ENCODE peak calls at places on chromosomes 16 and 17, in six cellular contexts. H is mammary epithelial cell; E is fibroblast of lung; R is DMS153; B is stimulated activated CD4-positive, alpha-beta T cell treated with anti-CD3 and anti-CD28 coated beads, Interleukin-1b, Interleukin-23, amount 100 ng/mL, for 1 hour; Z is RPMI8226. A is an unnamed sample.
A peak's percentile ranks its signal among the peaks of the same experiment; 100 is the strongest.

GRCh38 chr17:83109793-83110645 is 30.6 kb downstream of the METRNL start:
- DNase-seq in H (peak; percentile 91), E (peak; percentile 94), R (peak; percentile 14), B (no peak), Z (peak; percentile 89), A (no peak)

GRCh38 chr17:58060596-58061191 is 22.5 kb upstream of the DYNLL2 start:
- DNase-seq in H (no peak), E (no peak), R (no peak), B (no peak), Z (no peak), A (peak; percentile 54)

GRCh38 chr17:64572682-64573154 is 65.9 kb downstream of the CEP95 start:
- DNase-seq in H (no peak), E (peak; percentile 26), R (no peak), B (no peak), Z (no peak), A (no peak)

GRCh38 chr17:75765981-75766380 is 989 bp upstream of the GALK1 start:
- DNase-seq in H (no peak), E (no peak), R (no peak), B (no peak), Z (no peak), A (no peak)

GRCh38 chr16:2535644-2536021 is 2.2 kb upstream of the PDPK1 start:
- DNase-seq in H (no peak), E (peak; percentile 93), R (no peak), B (no peak), Z (no peak), A (no peak)

GRCh38 chr17:46782250-46782953 is 36.1 kb downstream of the WNT3 start:
- DNase-seq in H (peak; percentile 49), E (no peak), R (no peak), B (no peak), Z (peak; percentile 56), A (no peak)

GRCh38 chr16:66880288-66881013 is at the start of gene PDP2:
- DNase-seq in H (peak; percentile 91), E (peak; percentile 95), R (peak; percentile 87), B (peak; percentile 80), Z (peak; percentile 99), A (peak; percentile 93)

GRCh38 chr16:56415849-56416248 is 9.5 kb downstream of the AMFR start:
- DNase-seq in H (no peak), E (no peak), R (no peak), B (no peak), Z (no peak), A (no peak)

GRCh38 chr17:17320911-17321220 is 17.7 kb downstream of the NT5M start:
- DNase-seq in H (no peak), E (no peak), R (no peak), B (no peak), Z (no peak), A (no peak)

GRCh38 chr17:30211371-30211770 is 24.1 kb downstream of the SLC6A4 start:
- DNase-seq in H (no peak), E (no peak), R (no peak), B (no peak), Z (no peak), A (no peak)

GRCh38 chr17:41058741-41059140 is 1.2 kb downstream of the KRTAP2-3 start:
- DNase-seq in H (no peak), E (no peak), R (no peak), B (no peak), Z (no peak), A (no peak)

GRCh38 chr17:82322526-82323453 is 5.4 kb upstream of the CD7 start:
- DNase-seq in H (no peak), E (no peak), R (no peak), B (no peak), Z (no peak), A (no peak)

GRCh38 chr17:58085039-58085715 is 2.0 kb downstream of the DYNLL2 start:
- DNase-seq in H (no peak), E (no peak), R (no peak), B (no peak), Z (no peak), A (no peak)

GRCh38 chr17:71055128-71055527 is 885.8 kb downstream of the KCNJ2 start:
- DNase-seq in H (peak; percentile 44), E (peak; percentile 66), R (no peak), B (no peak), Z (no peak), A (no peak)

GRCh38 chr16:21028728-21029127 is 121.9 kb downstream of the DNAH3 start:
- DNase-seq in H (no peak), E (no peak), R (no peak), B (no peak), Z (no peak), A (no peak)

GRCh38 chr17:2174471-2175293 is 119.8 kb downstream of the HIC1 start:
- DNase-seq in H (no peak), E (peak; percentile 100), R (no peak), B (no peak), Z (no peak), A (no peak)

GRCh38 chr17:82061047-82061925 is 4.3 kb downstream of the DUS1L start:
- DNase-seq in H (no peak), E (no peak), R (no peak), B (no peak), Z (no peak), A (no peak)

GRCh38 chr16:82628741-82629140 is 2.0 kb downstream of the CDH13 start:
- DNase-seq in H (no peak), E (no peak), R (no peak), B (no peak), Z (no peak), A (no peak)

GRCh38 chr16:84080813-84081212 is 35.9 kb downstream of the MBTPS1 start:
- DNase-seq in H (no peak), E (no peak), R (no peak), B (no peak), Z (no peak), A (no peak)

GRCh38 chr16:75251280-75252048 is at the start of gene BCAR1:
- DNase-seq in H (peak; percentile 81), E (peak; percentile 92), R (peak; percentile 73), B (no peak), Z (peak; percentile 50), A (peak; percentile 32)

GRCh38 chr16:57462978-57463362 is 491 bp downstream of the POLR2C start:
- DNase-seq in H (no peak), E (no peak), R (no peak), B (no peak), Z (no peak), A (no peak)

GRCh38 chr17:76492250-76492988 is 8.8 kb downstream of the RHBDF2 start:
- DNase-seq in H (no peak), E (no peak), R (no peak), B (no peak), Z (peak; percentile 89), A (no peak)

GRCh38 chr16:57539072-57539796 is 2.9 kb upstream of the CCDC102A start:
- DNase-seq in H (no peak), E (no peak), R (no peak), B (no peak), Z (peak; percentile 52), A (no peak)

GRCh38 chr16:2148714-2149629 is 547 bp downstream of the RAB26 start:
- DNase-seq in H (peak; percentile 48), E (no peak), R (no peak), B (no peak), Z (peak; percentile 73), A (no peak)

GRCh38 chr16:80198265-80198994 is 342.4 kb upstream of the DYNLRB2 start:
- DNase-seq in H (no peak), E (peak; percentile 24), R (peak; percentile 99), B (no peak), Z (no peak), A (no peak)

GRCh38 chr17:61414141-61414935 is 14.7 kb downstream of the TBX2 start:
- DNase-seq in H (no peak), E (peak; percentile 72), R (no peak), B (no peak), Z (no peak), A (no peak)

GRCh38 chr16:86387461-86388440 is 122.6 kb upstream of the FOXF1 start:
- DNase-seq in H (peak; percentile 83), E (peak; percentile 98), R (no peak), B (no peak), Z (no peak), A (no peak)

GRCh38 chr17:76893623-76894358 is 25.6 kb downstream of the MGAT5B start:
- DNase-seq in H (no peak), E (no peak), R (no peak), B (no peak), Z (no peak), A (no peak)

GRCh38 chr16:66520406-66521194 is 29.3 kb downstream of the TK2 start:
- DNase-seq in H (no peak), E (no peak), R (no peak), B (no peak), Z (peak; percentile 72), A (no peak)

GRCh38 chr17:74757502-74757901 is 9.1 kb downstream of the NHERF1 start:
- DNase-seq in H (no peak), E (no peak), R (peak; percentile 23), B (no peak), Z (no peak), A (no peak)

GRCh38 chr17:59558953-59559352 is 6.5 kb upstream of the DHX40 start:
- DNase-seq in H (no peak), E (peak; percentile 45), R (no peak), B (no peak), Z (no peak), A (no peak)

GRCh38 chr17:75996665-75997590 is 3.7 kb upstream of the CDK3 start:
- DNase-seq in H (peak; percentile 97), E (peak; percentile 23), R (no peak), B (no peak), Z (no peak), A (no peak)

GRCh38 chr17:70006159-70006558 is 68.9 kb upstream of the KCNJ16 start:
- DNase-seq in H (no peak), E (peak; percentile 12), R (no peak), B (no peak), Z (no peak), A (no peak)

GRCh38 chr17:19716108-19717030 is at the start of gene SLC47A2:
- DNase-seq in H (no peak), E (no peak), R (no peak), B (no peak), Z (no peak), A (no peak)

GRCh38 chr17:73003487-73003886 is 89.0 kb downstream of the SLC39A11 start:
- DNase-seq in H (peak; percentile 43), E (no peak), R (no peak), B (no peak), Z (no peak), A (no peak)

GRCh38 chr17:29210879-29211278 is 30.7 kb upstream of the MYO18A start:
- DNase-seq in H (peak; percentile 54), E (no peak), R (no peak), B (no peak), Z (no peak), A (no peak)

GRCh38 chr17:82229686-82230626 is 1.1 kb downstream of the SLC16A3 start:
- DNase-seq in H (no peak), E (peak; percentile 22), R (no peak), B (no peak), Z (no peak), A (no peak)